ENCODE peak calls at places on chromosome 14, in five cellular contexts. H is RWPE2, T is keratinocyte, K is GM23338, R is A549. L is an unnamed sample.

GRCh38 chr14:63295231-63295685 is 23.5 kb downstream of the GPHB5 start:
- DNase-seq in H (no peak), T (no peak), K (no peak), R (no peak), L (no peak)

GRCh38 chr14:51323492-51323891 is 83.4 kb downstream of the TMX1 start:
- DNase-seq in H (no peak), T (no peak), K (no peak), R (no peak), L (no peak)

GRCh38 chr14:95784137-95784536 is 70.2 kb upstream of the TCL1A start:
- DNase-seq in H (no peak), T (no peak), K (peak; percentile 76), R (no peak), L (no peak)

GRCh38 chr14:36129181-36129580 is 47.3 kb downstream of the PTCSC3 start:
- DNase-seq in H (no peak), T (no peak), K (peak; percentile 68), R (no peak), L (no peak)

GRCh38 chr14:69580009-69580577 is 5.4 kb upstream of the CCDC177 start:
- DNase-seq in H (no peak), T (no peak), K (peak; percentile 88), R (peak; percentile 71), L (no peak)

GRCh38 chr14:55160989-55161388 is 30.4 kb downstream of the DLGAP5 start:
- DNase-seq in H (no peak), T (no peak), K (no peak), R (peak; percentile 33), L (no peak)

GRCh38 chr14:106094654-106095189 is 568.3 kb downstream of the TMEM121 start:
- DNase-seq in H (no peak), T (no peak), K (no peak), R (peak; percentile 48), L (no peak)

GRCh38 chr14:98877065-98877464 is 394.9 kb downstream of the BCL11B start:
- DNase-seq in H (no peak), T (no peak), K (no peak), R (no peak), L (no peak)

DNA sequence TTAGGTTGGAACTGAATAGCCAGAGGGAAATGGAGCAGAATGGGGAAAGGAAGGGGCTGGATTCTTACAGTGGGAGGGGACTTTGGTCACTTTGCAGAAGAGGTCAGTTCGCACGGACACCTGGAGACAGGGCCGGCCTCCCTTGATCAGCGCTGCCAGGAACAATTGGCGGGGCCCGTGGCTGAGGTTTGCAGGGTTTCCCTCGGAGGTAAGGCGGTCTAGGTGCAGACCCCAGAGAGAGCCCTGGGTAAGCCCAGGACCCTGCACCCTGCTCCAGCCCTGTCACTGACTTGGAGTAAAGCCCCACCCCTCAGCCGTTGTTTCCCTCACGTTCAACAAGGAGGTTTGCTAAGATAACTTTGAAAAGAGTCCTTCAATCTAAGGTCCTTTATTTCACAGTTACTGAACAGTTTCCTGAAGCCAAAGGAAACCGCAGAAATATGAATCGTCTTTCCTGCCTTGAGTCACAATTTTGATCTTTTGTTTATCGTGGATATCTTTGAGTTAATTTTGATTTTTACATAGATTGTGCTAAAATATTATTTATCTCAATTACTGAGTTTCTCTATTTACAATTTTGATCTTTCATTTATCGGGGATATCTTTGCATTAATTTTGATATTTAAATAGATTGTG is 231.4 kb upstream of the RTL1 start:
- DNase-seq in H (no peak), T (no peak), K (no peak), R (no peak), L (peak; percentile 37)
- H3K27ac ChIP-seq in H (no peak overlapping the region), T (no peak overlapping the region), K (no peak overlapping the region), R (no peak overlapping the region), L (no peak overlapping the region)

GRCh38 chr14:32933623-32933942 is 5.1 kb upstream of the NPAS3 start:
- DNase-seq in H (no peak), T (no peak), K (peak; percentile 74), R (no peak), L (no peak)
- H3K4me3 ChIP-seq in H (no peak overlapping the region), T (no peak overlapping the region), K (peak overlapping the region; percentile 70), R (peak overlapping the region; percentile 31), L (no peak overlapping the region)

GRCh38 chr14:102749833-102750775 is 27.1 kb upstream of the TRAF3 start:
- DNase-seq in H (no peak), T (no peak), K (no peak), R (no peak), L (no peak)
- H3K27ac ChIP-seq in H (no peak overlapping the region), T (no peak overlapping the region), K (peak overlapping the region; percentile 55), R (no peak overlapping the region), L (no peak overlapping the region)

GRCh38 chr14:26820101-26820500 is 222.3 kb upstream of the NOVA1 start:
- DNase-seq in H (no peak), T (no peak), K (no peak), R (no peak), L (no peak)
- H3K4me3 ChIP-seq in H (no peak overlapping the region), T (no peak overlapping the region), K (no peak overlapping the region), R (no peak overlapping the region), L (no peak overlapping the region)

GRCh38 chr14:37865719-37866549 is 270.5 kb downstream of the TTC6 start:
- DNase-seq in H (no peak), T (no peak), K (no peak), R (no peak), L (no peak)
- H3K27ac ChIP-seq in H (no peak overlapping the region), T (no peak overlapping the region), K (no peak overlapping the region), R (no peak overlapping the region), L (no peak overlapping the region)

GRCh38 chr14:77303417-77304156 is 17.1 kb downstream of the POMT2 start:
- DNase-seq in H (no peak), T (peak; percentile 75), K (no peak), R (peak; percentile 93), L (no peak)

GRCh38 chr14:77299776-77300175 is 20.9 kb downstream of the POMT2 start:
- DNase-seq in H (no peak), T (no peak), K (no peak), R (no peak), L (no peak)

GRCh38 chr14:77301103-77301502 is 19.6 kb downstream of the POMT2 start:
- DNase-seq in H (no peak), T (peak; percentile 62), K (peak; percentile 97), R (peak; percentile 89), L (peak; percentile 49)

GRCh38 chr14:77305696-77306095 is 15.0 kb downstream of the POMT2 start:
- DNase-seq in H (no peak), T (no peak), K (no peak), R (no peak), L (no peak)

GRCh38 chr14:77302926-77303325 is 17.8 kb downstream of the POMT2 start:
- DNase-seq in H (no peak), T (peak; percentile 59), K (no peak), R (peak; percentile 87), L (no peak)
- H3K4me3 ChIP-seq in H (no peak overlapping the region), T (no peak overlapping the region), K (no peak overlapping the region), R (peak overlapping the region; percentile 28), L (no peak overlapping the region)

GRCh38 chr14:91829511-91829910 is 37.8 kb downstream of the TC2N start:
- DNase-seq in H (no peak), T (no peak), K (no peak), R (no peak), L (no peak)

GRCh38 chr14:91831337-91831736 is 36.0 kb downstream of the TC2N start:
- DNase-seq in H (no peak), T (no peak), K (no peak), R (no peak), L (no peak)

GRCh38 chr14:91830777-91831176 is 36.6 kb downstream of the TC2N start:
- DNase-seq in H (no peak), T (no peak), K (peak; percentile 85), R (no peak), L (no peak)

GRCh38 chr14:91827746-91828145 is 39.6 kb downstream of the TC2N start:
- DNase-seq in H (no peak), T (no peak), K (no peak), R (no peak), L (no peak)
- H3K27ac ChIP-seq in H (no peak overlapping the region), T (no peak overlapping the region), K (no peak overlapping the region), R (no peak overlapping the region), L (no peak overlapping the region)